ENCODE peak calls at places on chromosomes 7 and 10, in four cellular contexts. One of them, this sample, is unnamed.

GRCh38 chr7:35565927-35566326 is 129.0 kb downstream of the HERPUD2 start:
- DNase-seq in CD4-positive, alpha-beta T cell: no peak
- DNase-seq in heart right ventricle: no peak
- DNase-seq in neuronal stem cell: no peak
- DNase-seq in this sample: no peak

GRCh38 chr7:149864751-149865150 is 9.0 kb upstream of the ATP6V0E2 start:
- DNase-seq in CD4-positive, alpha-beta T cell: no peak
- DNase-seq in neuronal stem cell: no peak
- DNase-seq in heart right ventricle: no peak
- DNase-seq in this sample: no peak

GRCh38 chr7:101932053-101932452 is 114.6 kb downstream of the CUX1 start:
- DNase-seq in heart right ventricle: no peak
- DNase-seq in neuronal stem cell: no peak
- DNase-seq in CD4-positive, alpha-beta T cell: no peak
- DNase-seq in this sample: no peak

GRCh38 chr10:32149257-32149955 is 93.2 kb upstream of the KIF5B start:
- DNase-seq in neuronal stem cell: no peak
- DNase-seq in CD4-positive, alpha-beta T cell: no peak
- DNase-seq in heart right ventricle: no peak
- DNase-seq in this sample: no peak

GRCh38 chr7:1531263-1531978 is 919 bp downstream of the MAFK start:
- DNase-seq in heart right ventricle: peak; percentile 48
- DNase-seq in neuronal stem cell: no peak
- DNase-seq in CD4-positive, alpha-beta T cell: peak; percentile 44
- DNase-seq in this sample: peak; percentile 19

GRCh38 chr7:19939746-19940145 is 166.3 kb upstream of the TMEM196 start:
- DNase-seq in neuronal stem cell: no peak
- DNase-seq in heart right ventricle: no peak
- DNase-seq in CD4-positive, alpha-beta T cell: no peak
- DNase-seq in this sample: no peak

GRCh38 chr7:32459767-32460166 is 30.4 kb downstream of the LSM5 start:
- DNase-seq in CD4-positive, alpha-beta T cell: no peak
- DNase-seq in neuronal stem cell: no peak
- DNase-seq in heart right ventricle: no peak
- DNase-seq in this sample: no peak

GRCh38 chr10:70974351-70974901 is 86.1 kb upstream of the PCBD1 start:
- DNase-seq in CD4-positive, alpha-beta T cell: no peak
- DNase-seq in heart right ventricle: no peak
- DNase-seq in neuronal stem cell: no peak
- DNase-seq in this sample: no peak

GRCh38 chr7:8226526-8226925 is 35.4 kb downstream of the ICA1 start:
- DNase-seq in CD4-positive, alpha-beta T cell: no peak
- DNase-seq in heart right ventricle: no peak
- DNase-seq in neuronal stem cell: no peak
- DNase-seq in this sample: no peak

GRCh38 chr7:73909996-73910395 is 49.0 kb downstream of the TMEM270 start:
- DNase-seq in heart right ventricle: no peak
- DNase-seq in CD4-positive, alpha-beta T cell: no peak
- DNase-seq in neuronal stem cell: no peak
- DNase-seq in this sample: no peak

GRCh38 chr10:132688580-132689420 is 97.1 kb downstream of the NKX6-2 start:
- DNase-seq in heart right ventricle: no peak
- DNase-seq in neuronal stem cell: no peak
- DNase-seq in CD4-positive, alpha-beta T cell: no peak
- DNase-seq in this sample: no peak

GRCh38 chr10:819326-819725 is 112.2 kb downstream of the LARP4B start:
- DNase-seq in neuronal stem cell: no peak
- DNase-seq in heart right ventricle: no peak
- DNase-seq in CD4-positive, alpha-beta T cell: no peak
- DNase-seq in this sample: no peak

GRCh38 chr7:64485623-64486022 is 77.2 kb downstream of the ZNF680 start:
- DNase-seq in neuronal stem cell: no peak
- DNase-seq in CD4-positive, alpha-beta T cell: no peak
- DNase-seq in heart right ventricle: no peak
- DNase-seq in this sample: no peak

GRCh38 chr7:50766106-50766505 is 16.6 kb downstream of the GRB10 start:
- DNase-seq in neuronal stem cell: no peak
- DNase-seq in CD4-positive, alpha-beta T cell: no peak
- DNase-seq in heart right ventricle: no peak
- DNase-seq in this sample: no peak

GRCh38 chr10:58665361-58665760 is 152.7 kb downstream of the BICC1 start:
- DNase-seq in neuronal stem cell: no peak
- DNase-seq in heart right ventricle: no peak
- DNase-seq in CD4-positive, alpha-beta T cell: no peak
- DNase-seq in this sample: no peak
- H3K27ac ChIP-seq in neuronal stem cell: no peak overlapping the region
- H3K27ac ChIP-seq in heart right ventricle: no peak overlapping the region
- H3K27ac ChIP-seq in CD4-positive, alpha-beta T cell: no peak overlapping the region
- H3K27ac ChIP-seq in this sample: no peak overlapping the region

GRCh38 chr10:5628798-5629788 is 37.3 kb downstream of the ASB13 start:
- DNase-seq in heart right ventricle: no peak
- DNase-seq in CD4-positive, alpha-beta T cell: no peak
- DNase-seq in neuronal stem cell: no peak
- DNase-seq in this sample: no peak

GRCh38 chr10:5627486-5628044 is 38.8 kb downstream of the ASB13 start:
- DNase-seq in CD4-positive, alpha-beta T cell: no peak
- DNase-seq in heart right ventricle: no peak
- DNase-seq in neuronal stem cell: no peak
- DNase-seq in this sample: no peak

GRCh38 chr10:5628366-5628765 is 38.0 kb downstream of the ASB13 start:
- DNase-seq in neuronal stem cell: no peak
- DNase-seq in CD4-positive, alpha-beta T cell: no peak
- DNase-seq in heart right ventricle: no peak
- DNase-seq in this sample: no peak

GRCh38 chr10:5624701-5625100 is 41.7 kb downstream of the ASB13 start:
- DNase-seq in CD4-positive, alpha-beta T cell: no peak
- DNase-seq in heart right ventricle: no peak
- DNase-seq in neuronal stem cell: no peak
- DNase-seq in this sample: no peak

DNA sequence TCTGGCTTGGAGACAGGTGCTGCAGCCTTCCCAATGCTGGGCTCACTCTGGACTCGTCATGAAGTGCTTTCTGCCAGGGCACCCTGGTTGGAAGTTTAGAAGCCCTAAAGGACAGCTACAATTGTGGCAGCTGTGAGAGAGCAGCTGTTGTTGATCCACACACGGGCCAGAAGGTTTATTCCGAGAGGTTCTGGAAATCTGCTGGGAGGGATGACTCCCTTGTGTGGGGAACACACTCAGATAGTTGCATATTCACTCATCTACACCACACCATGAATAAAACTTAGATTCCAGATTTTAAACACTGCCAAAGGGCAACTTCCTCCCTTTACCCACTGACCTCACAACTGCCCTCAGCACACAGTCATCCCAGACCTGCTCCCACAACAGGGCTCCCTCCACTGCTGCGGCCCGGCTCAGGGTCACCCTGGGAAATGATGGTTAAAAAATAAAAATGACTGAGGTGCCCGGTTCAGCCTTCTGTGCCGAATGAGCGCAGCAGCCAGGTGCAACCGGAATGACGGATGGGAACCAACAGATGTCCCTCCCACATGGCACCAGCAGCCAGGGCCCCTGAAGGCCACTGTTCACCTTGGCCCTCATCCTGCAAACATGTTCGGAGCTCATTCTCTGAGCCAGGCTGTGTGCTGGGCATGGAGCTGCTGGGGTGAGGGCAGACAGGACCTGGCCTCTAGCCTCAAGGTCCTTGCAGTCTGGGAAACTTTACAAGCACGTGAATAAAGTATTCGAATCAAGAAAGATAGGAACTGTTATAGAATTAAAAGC is 40.2 kb downstream of the ASB13 start:
- DNase-seq in heart right ventricle: no peak
- DNase-seq in CD4-positive, alpha-beta T cell: no peak
- DNase-seq in neuronal stem cell: no peak
- DNase-seq in this sample: no peak
- H3K27ac ChIP-seq in heart right ventricle: no peak overlapping the region
- H3K27ac ChIP-seq in CD4-positive, alpha-beta T cell: no peak overlapping the region
- H3K27ac ChIP-seq in neuronal stem cell: no peak overlapping the region
- H3K27ac ChIP-seq in this sample: no peak overlapping the region

GRCh38 chr7:143284591-143285453 is at the start of gene TMEM139:
- DNase-seq in neuronal stem cell: no peak
- DNase-seq in heart right ventricle: peak; percentile 17
- DNase-seq in CD4-positive, alpha-beta T cell: no peak
- DNase-seq in this sample: no peak

GRCh38 chr7:143287321-143287934 is 723 bp upstream of the CASP2 start:
- DNase-seq in neuronal stem cell: no peak
- DNase-seq in CD4-positive, alpha-beta T cell: no peak
- DNase-seq in heart right ventricle: no peak
- DNase-seq in this sample: no peak

GRCh38 chr7:143285454-143285756 is 647 bp downstream of the TMEM139 start:
- DNase-seq in neuronal stem cell: no peak
- DNase-seq in CD4-positive, alpha-beta T cell: no peak
- DNase-seq in heart right ventricle: peak; percentile 21
- DNase-seq in this sample: no peak

GRCh38 chr7:143286522-143286890 is 1.6 kb upstream of the CASP2 start:
- DNase-seq in CD4-positive, alpha-beta T cell: no peak
- DNase-seq in neuronal stem cell: no peak
- DNase-seq in heart right ventricle: no peak
- DNase-seq in this sample: peak; percentile 64

GRCh38 chr7:143285806-143286521 is 1.2 kb downstream of the TMEM139 start:
- DNase-seq in neuronal stem cell: no peak
- DNase-seq in CD4-positive, alpha-beta T cell: no peak
- DNase-seq in heart right ventricle: no peak
- DNase-seq in this sample: peak; percentile 63
- H3K27ac ChIP-seq in neuronal stem cell: no peak overlapping the region
- H3K27ac ChIP-seq in CD4-positive, alpha-beta T cell: no peak overlapping the region
- H3K27ac ChIP-seq in heart right ventricle: peak overlapping the region; percentile 9
- H3K27ac ChIP-seq in this sample: peak overlapping the region; percentile 97

DNA sequence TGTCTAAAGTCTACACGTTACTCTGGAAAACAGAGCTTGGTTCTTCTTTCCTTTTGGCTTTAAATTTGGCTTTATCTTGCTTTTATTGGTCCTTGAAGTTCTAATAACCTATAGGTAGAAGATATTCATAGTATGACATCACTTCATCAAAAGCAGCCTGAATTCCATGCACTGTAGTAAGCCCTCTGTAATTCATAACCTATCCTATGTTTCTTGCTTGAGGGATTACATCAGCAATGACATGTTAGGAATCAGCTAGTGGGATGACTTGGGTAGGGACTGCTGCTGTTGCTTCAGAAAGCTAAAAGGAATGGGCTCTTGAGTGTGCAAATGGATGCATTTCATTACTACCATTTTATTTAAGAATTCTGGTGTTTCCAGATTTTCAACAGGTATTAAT is 184.9 kb downstream of the PTEN start:
- DNase-seq in CD4-positive, alpha-beta T cell: no peak
- DNase-seq in neuronal stem cell: no peak
- DNase-seq in heart right ventricle: no peak
- DNase-seq in this sample: no peak
- H3K27ac ChIP-seq in CD4-positive, alpha-beta T cell: no peak overlapping the region
- H3K27ac ChIP-seq in neuronal stem cell: no peak overlapping the region
- H3K27ac ChIP-seq in heart right ventricle: no peak overlapping the region
- H3K27ac ChIP-seq in this sample: no peak overlapping the region

This sample was measured in substantia nigra.